ENCODE peak calls at places on chromosomes 3 and 15, in seven cellular contexts. One of them, this sample, is unnamed.

GRCh38 chr3:146067048-146067447 is 93.9 kb downstream of the PLOD2 start:
- DNase-seq in HFF-Myc: peak
- DNase-seq in body of pancreas: no peak
- DNase-seq in GM13977: no peak
- DNase-seq in GM12865: no peak
- DNase-seq in fibroblast of lung: peak
- DNase-seq in endothelial cell: no peak
- DNase-seq in this sample: no peak

GRCh38 chr15:101675796-101676582 is 23.8 kb upstream of the TM2D3 start:
- DNase-seq in HFF-Myc: no peak
- DNase-seq in body of pancreas: no peak
- DNase-seq in GM13977: no peak
- DNase-seq in GM12865: peak
- DNase-seq in fibroblast of lung: peak
- DNase-seq in endothelial cell: no peak
- DNase-seq in this sample: peak

GRCh38 chr3:133983126-133983525 is 46.6 kb downstream of the SLCO2A1 start:
- DNase-seq in HFF-Myc: no peak
- DNase-seq in body of pancreas: no peak
- DNase-seq in GM13977: no peak
- DNase-seq in GM12865: no peak
- DNase-seq in fibroblast of lung: no peak
- DNase-seq in endothelial cell: no peak
- DNase-seq in this sample: no peak

GRCh38 chr15:68751622-68752021 is 69.1 kb downstream of the ANP32A start:
- DNase-seq in HFF-Myc: no peak
- DNase-seq in body of pancreas: no peak
- DNase-seq in GM13977: no peak
- DNase-seq in GM12865: no peak
- DNase-seq in fibroblast of lung: no peak
- DNase-seq in endothelial cell: no peak
- DNase-seq in this sample: no peak

GRCh38 chr3:38477839-38478450 is 18.2 kb upstream of the EXOG start:
- DNase-seq in HFF-Myc: no peak
- DNase-seq in body of pancreas: no peak
- DNase-seq in GM13977: no peak
- DNase-seq in GM12865: no peak
- DNase-seq in fibroblast of lung: no peak
- DNase-seq in endothelial cell: no peak
- DNase-seq in this sample: no peak

GRCh38 chr3:126677862-126678549 is 23.1 kb upstream of the TXNRD3 start:
- DNase-seq in HFF-Myc: no peak
- DNase-seq in body of pancreas: no peak
- DNase-seq in GM13977: no peak
- DNase-seq in GM12865: no peak
- DNase-seq in fibroblast of lung: no peak
- DNase-seq in endothelial cell: no peak
- DNase-seq in this sample: no peak

GRCh38 chr15:88652456-88653199 is 13.8 kb downstream of the ISG20 start:
- DNase-seq in HFF-Myc: no peak
- DNase-seq in body of pancreas: no peak
- DNase-seq in GM13977: no peak
- DNase-seq in GM12865: peak
- DNase-seq in fibroblast of lung: no peak
- DNase-seq in endothelial cell: no peak
- DNase-seq in this sample: no peak

GRCh38 chr3:29284578-29284977 is 3.7 kb downstream of the RBMS3 start:
- DNase-seq in HFF-Myc: no peak
- DNase-seq in body of pancreas: no peak
- DNase-seq in GM13977: no peak
- DNase-seq in GM12865: no peak
- DNase-seq in fibroblast of lung: peak
- DNase-seq in endothelial cell: no peak
- DNase-seq in this sample: no peak

GRCh38 chr15:73052679-73053397 is 575 bp downstream of the NEO1 start:
- DNase-seq in HFF-Myc: no peak
- DNase-seq in body of pancreas: peak
- DNase-seq in GM13977: peak
- DNase-seq in GM12865: peak
- DNase-seq in fibroblast of lung: peak
- DNase-seq in endothelial cell: peak
- DNase-seq in this sample: no peak

GRCh38 chr15:84690342-84690741 is 25.6 kb downstream of the SEC11A start:
- DNase-seq in HFF-Myc: no peak
- DNase-seq in body of pancreas: no peak
- DNase-seq in GM13977: no peak
- DNase-seq in GM12865: no peak
- DNase-seq in fibroblast of lung: no peak
- DNase-seq in endothelial cell: no peak
- DNase-seq in this sample: no peak

GRCh38 chr3:134708671-134709070 is 57.8 kb upstream of the KY start:
- DNase-seq in HFF-Myc: no peak
- DNase-seq in body of pancreas: no peak
- DNase-seq in GM13977: no peak
- DNase-seq in GM12865: no peak
- DNase-seq in fibroblast of lung: no peak
- DNase-seq in endothelial cell: no peak
- DNase-seq in this sample: no peak

GRCh38 chr3:127670761-127671522 is 1.8 kb upstream of the ABTB1 start:
- DNase-seq in HFF-Myc: no peak
- DNase-seq in body of pancreas: no peak
- DNase-seq in GM13977: no peak
- DNase-seq in GM12865: no peak
- DNase-seq in fibroblast of lung: no peak
- DNase-seq in endothelial cell: no peak
- DNase-seq in this sample: no peak

GRCh38 chr15:70164156-70164900 is 66.6 kb upstream of the TLE3 start:
- DNase-seq in HFF-Myc: no peak
- DNase-seq in body of pancreas: no peak
- DNase-seq in GM13977: no peak
- DNase-seq in GM12865: no peak
- DNase-seq in fibroblast of lung: no peak
- DNase-seq in endothelial cell: no peak
- DNase-seq in this sample: no peak

GRCh38 chr3:122092460-122093165 is 37.5 kb downstream of the CD86 start:
- DNase-seq in HFF-Myc: no peak
- DNase-seq in body of pancreas: no peak
- DNase-seq in GM13977: no peak
- DNase-seq in GM12865: peak
- DNase-seq in fibroblast of lung: no peak
- DNase-seq in endothelial cell: peak
- DNase-seq in this sample: no peak

GRCh38 chr15:40756938-40757337 is 1.9 kb upstream of the RMDN3 start:
- DNase-seq in HFF-Myc: no peak
- DNase-seq in body of pancreas: no peak
- DNase-seq in GM13977: no peak
- DNase-seq in GM12865: no peak
- DNase-seq in fibroblast of lung: no peak
- DNase-seq in endothelial cell: no peak
- DNase-seq in this sample: no peak

GRCh38 chr3:169822540-169822939 is 9.8 kb upstream of the LRRC34 start:
- DNase-seq in HFF-Myc: no peak
- DNase-seq in body of pancreas: no peak
- DNase-seq in GM13977: no peak
- DNase-seq in GM12865: no peak
- DNase-seq in fibroblast of lung: no peak
- DNase-seq in endothelial cell: no peak
- DNase-seq in this sample: no peak

GRCh38 chr3:39148116-39149058 is 5.0 kb downstream of the CSRNP1 start:
- DNase-seq in HFF-Myc: peak
- DNase-seq in body of pancreas: no peak
- DNase-seq in GM13977: peak
- DNase-seq in GM12865: peak
- DNase-seq in fibroblast of lung: peak
- DNase-seq in endothelial cell: peak
- DNase-seq in this sample: no peak

GRCh38 chr15:72112111-72112510 is 5.8 kb downstream of the MYO9A start:
- DNase-seq in HFF-Myc: no peak
- DNase-seq in body of pancreas: no peak
- DNase-seq in GM13977: no peak
- DNase-seq in GM12865: no peak
- DNase-seq in fibroblast of lung: peak
- DNase-seq in endothelial cell: no peak
- DNase-seq in this sample: no peak

DNA sequence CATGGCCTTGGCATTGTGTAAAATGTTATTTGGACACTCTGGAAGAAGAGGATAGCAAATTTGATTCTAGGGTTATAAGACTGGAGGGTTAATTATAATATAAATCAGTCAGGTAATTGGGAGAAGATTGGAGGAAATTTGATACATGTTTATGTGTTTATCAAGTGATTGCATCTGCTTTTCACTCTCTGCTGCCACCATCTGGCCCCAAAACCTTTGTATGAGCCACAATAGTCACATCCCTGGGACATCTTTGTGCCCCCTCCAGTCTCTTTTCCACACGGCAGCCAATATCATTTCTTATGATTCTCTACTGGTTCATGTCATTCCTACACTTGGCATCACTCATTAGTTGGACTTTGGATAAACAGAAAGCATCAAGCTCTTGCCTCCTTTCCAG is 602.2 kb upstream of the SUCLG2 start:
- DNase-seq in HFF-Myc: no peak
- DNase-seq in body of pancreas: no peak
- DNase-seq in GM13977: no peak
- DNase-seq in GM12865: peak
- DNase-seq in fibroblast of lung: no peak
- DNase-seq in endothelial cell: peak
- DNase-seq in this sample: no peak
- TF ChIP-seq CTCF in HFF-Myc: no peak
- TF ChIP-seq CTCF in body of pancreas: no peak
- TF ChIP-seq CTCF in GM13977: peak
- TF ChIP-seq CTCF in GM12865: peak
- TF ChIP-seq CTCF in fibroblast of lung: no peak
- TF ChIP-seq CTCF in endothelial cell: no peak
- TF ChIP-seq CTCF in this sample: peak

GRCh38 chr3:41508063-41508696 is 308.9 kb downstream of the CTNNB1 start:
- DNase-seq in HFF-Myc: no peak
- DNase-seq in body of pancreas: no peak
- DNase-seq in GM13977: no peak
- DNase-seq in GM12865: no peak
- DNase-seq in fibroblast of lung: no peak
- DNase-seq in endothelial cell: no peak
- DNase-seq in this sample: no peak
- TF ChIP-seq CTCF in HFF-Myc: no peak
- TF ChIP-seq CTCF in body of pancreas: no peak
- TF ChIP-seq CTCF in GM13977: no peak
- TF ChIP-seq CTCF in GM12865: no peak
- TF ChIP-seq CTCF in fibroblast of lung: no peak
- TF ChIP-seq CTCF in endothelial cell: no peak
- TF ChIP-seq CTCF in this sample: peak

GRCh38 chr3:48415251-48415953 is 14.5 kb downstream of the PLXNB1 start:
- DNase-seq in HFF-Myc: no peak
- DNase-seq in body of pancreas: no peak
- DNase-seq in GM13977: no peak
- DNase-seq in GM12865: no peak
- DNase-seq in fibroblast of lung: no peak
- DNase-seq in endothelial cell: no peak
- DNase-seq in this sample: no peak
- TF ChIP-seq CTCF in HFF-Myc: no peak
- TF ChIP-seq CTCF in body of pancreas: no peak
- TF ChIP-seq CTCF in GM13977: no peak
- TF ChIP-seq CTCF in GM12865: peak
- TF ChIP-seq CTCF in fibroblast of lung: no peak
- TF ChIP-seq CTCF in endothelial cell: no peak
- TF ChIP-seq CTCF in this sample: peak

DNA sequence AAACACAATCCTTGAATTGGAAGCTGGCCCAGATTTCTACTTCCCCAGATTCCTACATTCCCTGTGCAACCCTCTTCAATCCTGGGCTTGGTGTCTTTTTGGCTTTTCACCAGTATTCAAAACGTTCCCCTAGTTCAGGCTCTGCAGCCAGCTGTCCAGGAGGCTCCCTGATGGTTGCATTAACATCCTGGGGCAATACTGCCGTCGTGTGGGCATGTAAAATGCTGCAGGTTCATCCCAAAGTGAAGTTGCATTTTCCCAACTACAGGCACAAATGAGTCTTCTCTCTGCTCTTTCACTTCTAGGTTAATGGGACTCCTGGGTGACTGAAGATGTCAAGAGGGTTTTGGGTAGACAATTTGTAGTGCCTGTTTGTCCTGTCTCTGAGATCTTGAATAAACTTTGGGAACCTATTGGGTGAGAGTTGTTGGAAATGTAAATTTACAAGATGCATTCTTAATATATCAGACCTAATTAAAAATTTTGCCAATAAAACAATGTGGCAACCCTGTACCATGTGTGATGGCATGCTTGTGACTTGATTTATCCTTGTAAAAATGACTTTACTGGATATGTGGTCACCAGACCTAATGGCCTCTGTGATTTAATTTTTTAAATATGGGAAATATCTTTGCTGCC is 28.6 kb downstream of the SOX14 start:
- DNase-seq in HFF-Myc: peak
- DNase-seq in body of pancreas: peak
- DNase-seq in GM13977: peak
- DNase-seq in GM12865: peak
- DNase-seq in fibroblast of lung: peak
- DNase-seq in endothelial cell: peak
- DNase-seq in this sample: no peak
- TF ChIP-seq CTCF in HFF-Myc: peak
- TF ChIP-seq CTCF in body of pancreas: peak
- TF ChIP-seq CTCF in GM13977: peak
- TF ChIP-seq CTCF in GM12865: peak
- TF ChIP-seq CTCF in fibroblast of lung: peak
- TF ChIP-seq CTCF in endothelial cell: peak
- TF ChIP-seq CTCF in this sample: peak

DNA sequence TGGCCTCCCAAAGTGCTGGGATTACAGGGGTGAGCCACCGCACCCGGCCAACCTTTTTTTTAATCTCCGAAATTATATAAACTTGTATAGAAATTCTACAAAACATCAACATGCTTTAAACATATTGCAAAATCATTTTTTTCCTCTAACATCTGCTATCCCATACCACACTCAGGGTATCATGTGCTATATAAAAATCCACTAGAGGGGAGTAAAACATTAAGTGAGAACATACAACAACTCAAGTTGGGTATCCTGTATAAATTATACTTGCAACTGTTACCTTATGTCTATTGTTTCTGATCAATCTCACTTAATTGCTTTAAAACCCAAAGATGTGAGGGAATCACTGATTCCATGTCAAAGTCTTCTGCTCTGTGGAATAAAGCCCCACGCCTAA is 71.9 kb upstream of the FBN1 start:
- DNase-seq in HFF-Myc: no peak
- DNase-seq in body of pancreas: no peak
- DNase-seq in GM13977: no peak
- DNase-seq in GM12865: no peak
- DNase-seq in fibroblast of lung: peak
- DNase-seq in endothelial cell: no peak
- DNase-seq in this sample: no peak
- TF ChIP-seq CTCF in HFF-Myc: no peak
- TF ChIP-seq CTCF in body of pancreas: no peak
- TF ChIP-seq CTCF in GM13977: no peak
- TF ChIP-seq CTCF in GM12865: no peak
- TF ChIP-seq CTCF in fibroblast of lung: no peak
- TF ChIP-seq CTCF in endothelial cell: no peak
- TF ChIP-seq CTCF in this sample: peak

This sample was measured in epithelial cell of proximal tubule.